ENCODE peak calls at places on chromosomes 16 and 17, in six cellular contexts. Z is RCC 7860, R is NCI-H2107, Q is prostate gland, J is T-helper 22 cell, W is caudate nucleus. Y is an unnamed sample.

GRCh38 chr17:73430165-73430680 is 118.4 kb upstream of the CDC42EP4 start:
- DNase-seq in Z (no peak), J (no peak), R (no peak), W (no peak), Q (no peak), Y (no peak)

GRCh38 chr17:49496183-49496865 is 1.2 kb downstream of the NGFR start:
- DNase-seq in Q (peak), W (peak), J (peak), R (no peak), Z (no peak), Y (peak)

GRCh38 chr16:77299395-77299794 is 100.2 kb downstream of the SYCE1L start:
- DNase-seq in W (no peak), Q (no peak), R (no peak), J (no peak), Z (peak), Y (no peak)

GRCh38 chr17:31917065-31917529 is 15.6 kb upstream of the UTP6 start:
- DNase-seq in J (no peak), Z (no peak), Q (no peak), R (no peak), W (no peak), Y (peak)

GRCh38 chr16:89920723-89921122 is 2.1 kb downstream of the MC1R start:
- DNase-seq in Q (no peak), Z (peak), R (no peak), W (no peak), J (no peak), Y (no peak)

GRCh38 chr16:86303787-86304685 is 206.3 kb upstream of the FOXF1 start:
- DNase-seq in Z (no peak), J (no peak), W (no peak), R (no peak), Q (no peak), Y (no peak)

GRCh38 chr17:81865733-81866439 is 5.3 kb downstream of the ARHGDIA start:
- DNase-seq in J (no peak), Q (no peak), W (no peak), R (peak), Z (peak), Y (no peak)

GRCh38 chr17:77210946-77211541 is 70.3 kb downstream of the SEC14L1 start:
- DNase-seq in Q (no peak), J (no peak), W (no peak), R (no peak), Z (no peak), Y (no peak)

GRCh38 chr16:89729293-89729692 is 8.0 kb downstream of the ZNF276 start:
- DNase-seq in R (no peak), J (no peak), W (no peak), Z (no peak), Q (no peak), Y (no peak)

GRCh38 chr16:9135797-9136196 is 44.4 kb downstream of the HAPSTR1 start:
- DNase-seq in W (no peak), Q (no peak), Z (peak), J (no peak), R (no peak), Y (no peak)

GRCh38 chr17:62714016-62714777 is 86.7 kb downstream of the MRC2 start:
- DNase-seq in R (no peak), Z (no peak), Q (no peak), W (no peak), J (no peak), Y (no peak)

GRCh38 chr17:4858880-4859260 is 25.7 kb downstream of the MINK1 start:
- DNase-seq in Z (peak), J (no peak), Q (peak), R (no peak), W (peak), Y (peak)

GRCh38 chr16:9437115-9437514 is 345.7 kb downstream of the HAPSTR1 start:
- DNase-seq in J (no peak), R (no peak), Z (no peak), W (no peak), Q (no peak), Y (no peak)

GRCh38 chr16:81774348-81774747 is 4.7 kb upstream of the PLCG2 start:
- DNase-seq in J (no peak), Q (no peak), Z (no peak), R (no peak), W (no peak), Y (no peak)

GRCh38 chr16:81066700-81067099 is 10.3 kb downstream of the C16orf46 start:
- DNase-seq in R (no peak), Z (no peak), Q (no peak), W (no peak), J (no peak), Y (no peak)